ENCODE peak calls at places on chromosomes 6 and 20, in four cellular contexts. L is heart left ventricle; F is CD8-positive, alpha-beta T cell; Y is breast epithelium. P is an unnamed sample.
A peak's percentile ranks its signal among the peaks of the same experiment; 100 is the strongest.

GRCh38 chr6:153048631-153049030 is 46.1 kb upstream of the MTRF1L start:
- DNase-seq in Y (no peak), L (no peak), F (no peak), P (no peak)

GRCh38 chr20:5402903-5403531 is 86.3 kb upstream of the PROKR2 start:
- DNase-seq in F (no peak), L (no peak), Y (no peak), P (no peak)

GRCh38 chr20:31869942-31870702 is at the start of the genes DUSP15 and TTLL9:
- DNase-seq in F (no peak), Y (peak; percentile 67), L (no peak), P (peak; percentile 35)

GRCh38 chr6:47335456-47335855 is 25.8 kb upstream of the TNFRSF21 start:
- DNase-seq in Y (no peak), F (no peak), L (no peak), P (no peak)

GRCh38 chr6:16273266-16273665 is 34.9 kb downstream of the GMPR start:
- DNase-seq in F (no peak), L (no peak), Y (no peak), P (no peak)

GRCh38 chr20:10240655-10241054 is 22.0 kb downstream of the SNAP25 start:
- DNase-seq in L (no peak), Y (no peak), F (no peak), P (no peak)

GRCh38 chr6:111731404-111732195 is 125.9 kb upstream of the TRAF3IP2 start:
- DNase-seq in Y (no peak), F (no peak), L (no peak), P (no peak)

GRCh38 chr6:67131827-67132226 is 1424.8 kb upstream of the EYS start:
- DNase-seq in Y (no peak), L (no peak), F (no peak), P (no peak)

GRCh38 chr20:32522775-32523612 is 62.1 kb downstream of the NOL4L start:
- DNase-seq in F (no peak), Y (no peak), L (no peak), P (no peak)

GRCh38 chr20:35604444-35604750 is 11.2 kb upstream of the SPAG4 start:
- DNase-seq in F (no peak), L (no peak), Y (peak; percentile 47), P (no peak)

GRCh38 chr6:145199961-145200360 is 535.4 kb downstream of the EPM2A start:
- DNase-seq in L (no peak), Y (no peak), F (no peak), P (no peak)

GRCh38 chr6:119483936-119484335 is 134.4 kb upstream of the MAN1A1 start:
- DNase-seq in Y (no peak), F (no peak), L (no peak), P (no peak)

GRCh38 chr6:26205625-26206574 is 118.7 kb downstream of the HFE start:
- DNase-seq in L (no peak), Y (no peak), F (no peak), P (no peak)

GRCh38 chr20:10316582-10316981 is 98.0 kb downstream of the SNAP25 start:
- DNase-seq in F (no peak), L (no peak), Y (no peak), P (no peak)

GRCh38 chr20:36562724-36563123 is 10.7 kb upstream of the TGIF2 start:
- DNase-seq in Y (no peak), L (no peak), F (no peak), P (no peak)

GRCh38 chr6:122400121-122400450 is 634 bp downstream of the HSF2 start:
- DNase-seq in L (no peak), F (no peak), Y (no peak), P (no peak)

GRCh38 chr20:46520976-46521579 is 7.7 kb upstream of the ZNF334 start:
- DNase-seq in F (peak; percentile 25), Y (no peak), L (no peak), P (peak; percentile 4)

GRCh38 chr20:36116813-36117441 is 37.6 kb upstream of the EPB41L1 start:
- DNase-seq in L (no peak), Y (no peak), F (no peak), P (no peak)

GRCh38 chr6:158539363-158539762 is 20.5 kb upstream of the TMEM181 start:
- DNase-seq in Y (no peak), F (no peak), L (no peak), P (no peak)

GRCh38 chr6:5905431-5906339 is 101.0 kb downstream of the NRN1 start:
- DNase-seq in L (peak; percentile 79), F (no peak), Y (no peak), P (no peak)

GRCh38 chr6:43910149-43910637 is 140.2 kb downstream of the VEGFA start:
- DNase-seq in L (no peak), Y (no peak), F (no peak), P (no peak)

GRCh38 chr6:43910638-43911353 is 140.8 kb downstream of the VEGFA start:
- DNase-seq in L (no peak), F (no peak), Y (no peak), P (no peak)

GRCh38 chr6:43907789-43908472 is 137.9 kb downstream of the VEGFA start:
- DNase-seq in F (no peak), Y (no peak), L (no peak), P (no peak)

GRCh38 chr6:43911354-43911624 is 141.3 kb downstream of the VEGFA start:
- DNase-seq in Y (no peak), L (no peak), F (no peak), P (no peak)

DNA sequence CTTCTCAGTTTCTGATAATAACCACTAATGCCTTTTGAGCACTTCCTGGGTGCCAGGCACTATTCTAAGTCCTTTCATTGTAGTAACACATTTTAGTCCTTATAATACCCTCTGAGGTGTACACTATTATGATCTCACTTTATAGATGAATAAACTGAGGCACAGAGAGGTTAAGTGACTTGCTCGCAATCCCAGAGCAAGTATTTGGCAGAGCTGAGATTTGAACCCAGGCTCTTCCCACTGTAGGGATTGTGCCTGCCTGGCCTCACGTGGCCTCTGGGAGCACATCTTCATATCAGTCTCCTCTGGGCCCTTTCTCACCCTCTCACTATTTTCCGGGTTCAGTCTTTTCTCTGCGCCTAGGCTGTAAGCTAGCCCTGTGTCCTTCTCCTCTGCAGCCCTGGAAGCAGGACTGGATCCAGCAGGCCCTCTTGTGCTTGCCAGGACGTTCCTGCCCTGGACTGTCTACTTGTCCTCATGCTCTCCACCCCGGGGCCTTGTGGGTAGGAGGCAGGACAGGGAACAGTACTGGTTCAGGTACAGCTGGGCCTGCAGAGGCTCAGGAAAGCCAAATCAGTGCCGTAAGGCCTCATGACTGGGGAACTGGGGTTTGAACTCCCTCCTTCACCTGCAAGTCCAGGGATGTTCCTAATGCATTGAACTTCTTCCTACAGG is 139.6 kb downstream of the VEGFA start:
- DNase-seq in F (no peak), L (no peak), Y (no peak), P (no peak)
- H3K27ac ChIP-seq in F (no peak overlapping the region), L (no peak overlapping the region), Y (no peak overlapping the region), P (no peak overlapping the region)

GRCh38 chr20:6651561-6651960 is 115.9 kb upstream of the BMP2 start:
- DNase-seq in Y (no peak), F (no peak), L (no peak), P (no peak)
- H3K27ac ChIP-seq in Y (no peak overlapping the region), F (no peak overlapping the region), L (no peak overlapping the region), P (no peak overlapping the region)

GRCh38 chr6:130116273-130116672 is 97.9 kb downstream of the L3MBTL3 start:
- DNase-seq in L (no peak), F (no peak), Y (no peak), P (no peak)

GRCh38 chr6:130118236-130118635 is 99.9 kb downstream of the L3MBTL3 start:
- DNase-seq in L (no peak), Y (no peak), F (no peak), P (no peak)

GRCh38 chr6:130119211-130119610 is 100.8 kb downstream of the L3MBTL3 start:
- DNase-seq in L (no peak), Y (no peak), F (no peak), P (no peak)

GRCh38 chr6:130111031-130111430 is 92.7 kb downstream of the L3MBTL3 start:
- DNase-seq in Y (no peak), L (no peak), F (no peak), P (no peak)

DNA sequence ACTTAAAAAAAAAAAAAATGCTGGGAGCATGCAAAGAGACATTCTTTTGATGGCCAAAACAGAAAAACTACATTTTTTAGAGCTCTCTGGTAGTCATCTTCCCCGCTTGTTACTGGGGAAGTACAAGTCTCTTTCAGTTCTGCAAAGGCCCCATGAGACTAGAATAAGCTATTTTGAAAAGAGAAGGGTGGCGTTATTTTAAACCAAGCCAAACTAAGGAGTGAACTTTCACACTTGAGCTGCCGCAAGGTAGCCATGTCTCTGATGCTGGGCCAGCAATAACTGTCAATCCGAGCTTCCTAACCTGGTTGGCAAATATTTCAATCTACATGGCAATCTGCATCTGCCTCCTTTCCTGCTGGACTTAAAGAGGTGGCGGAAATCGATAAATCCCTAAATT is 96.7 kb downstream of the L3MBTL3 start:
- DNase-seq in F (no peak), Y (no peak), L (no peak), P (no peak)
- H3K27ac ChIP-seq in F (no peak overlapping the region), Y (no peak overlapping the region), L (no peak overlapping the region), P (no peak overlapping the region)

GRCh38 chr6:105433723-105434122 is 30.8 kb upstream of the PREP start:
- DNase-seq in Y (no peak), F (no peak), L (no peak), P (no peak)
- H3K27ac ChIP-seq in Y (no peak overlapping the region), F (no peak overlapping the region), L (no peak overlapping the region), P (no peak overlapping the region)

DNA sequence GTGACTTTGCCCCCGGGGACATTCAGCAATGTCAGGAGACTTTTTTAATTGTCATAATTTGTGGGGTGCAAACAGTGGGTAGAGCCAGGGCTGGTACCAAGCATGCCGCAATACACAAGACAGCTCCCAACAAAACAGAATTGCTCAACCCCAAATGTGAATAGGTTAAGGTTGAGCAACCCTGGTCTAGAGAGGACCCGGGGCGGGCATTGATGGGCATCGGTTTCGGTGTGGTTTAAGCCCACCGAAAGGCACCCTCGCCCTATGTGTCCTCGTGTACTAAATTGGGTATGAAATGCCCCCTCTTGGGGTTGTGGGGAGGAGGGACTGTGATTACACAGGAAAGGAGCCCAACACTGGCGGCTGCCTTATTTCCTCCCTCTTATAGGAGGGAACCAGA is 36.0 kb downstream of the KIAA1755 start:
- DNase-seq in Y (no peak), L (no peak), F (no peak), P (no peak)
- H3K27ac ChIP-seq in Y (no peak overlapping the region), L (no peak overlapping the region), F (no peak overlapping the region), P (no peak overlapping the region)

DNA sequence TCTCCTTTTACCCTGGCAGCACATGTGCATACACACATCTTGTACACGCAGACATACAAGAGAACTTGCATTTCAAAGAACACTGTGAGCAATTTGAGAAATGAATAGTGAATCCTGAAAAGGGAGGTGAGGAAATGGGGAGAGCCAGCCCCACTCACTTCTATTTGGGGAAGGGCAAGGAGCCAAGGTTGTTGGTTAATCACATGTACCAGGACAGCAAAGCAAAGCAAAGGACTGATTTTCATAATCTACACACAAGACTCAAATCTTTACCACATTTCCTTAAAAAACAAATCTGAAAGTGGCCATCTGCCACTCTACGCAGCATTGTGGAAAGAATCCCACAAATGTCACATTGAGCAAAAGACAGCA is 35.0 kb upstream of the KIF16B start:
- DNase-seq in Y (no peak), F (no peak), L (no peak), P (no peak)
- H3K27ac ChIP-seq in Y (no peak overlapping the region), F (no peak overlapping the region), L (no peak overlapping the region), P (no peak overlapping the region)

GRCh38 chr6:75437451-75438185 is 56.0 kb downstream of the FILIP1 start:
- DNase-seq in L (no peak), F (no peak), Y (no peak), P (no peak)
- H3K27ac ChIP-seq in L (peak overlapping the region; percentile 75), F (no peak overlapping the region), Y (peak overlapping the region; percentile 8), P (no peak overlapping the region)

GRCh38 chr6:36094786-36095496 is 35.4 kb upstream of the MAPK13 start:
- DNase-seq in F (peak; percentile 87), Y (peak; percentile 83), L (peak; percentile 91), P (peak; percentile 71)
- H3K27ac ChIP-seq in F (no peak overlapping the region), Y (peak overlapping the region; percentile 6), L (no peak overlapping the region), P (no peak overlapping the region)

GRCh38 chr20:3818155-3819151 is 1.9 kb upstream of the AP5S1 start:
- DNase-seq in F (no peak), Y (no peak), L (no peak), P (no peak)
- H3K27ac ChIP-seq in F (no peak overlapping the region), Y (peak overlapping the region; percentile 31), L (peak overlapping the region; percentile 57), P (peak overlapping the region; percentile 58)

P was measured in caudate nucleus.